ENCODE peak calls at places on chromosomes 11 and 22, in six cellular contexts. One of them, this sample, is unnamed.

GRCh38 chr11:34600339-34601084 is 20.4 kb upstream of the EHF start:
- DNase-seq in heart left ventricle: no peak
- DNase-seq in IMR-90: peak; percentile 8
- DNase-seq in HFF-Myc: no peak
- DNase-seq in activated naive CD8-positive, alpha-beta T cell treated with anti-CD3 and anti-CD28 coated beads, Interleukin-2, amount 50 U/mL, for 16 hours: no peak
- DNase-seq in skeletal muscle cell: no peak
- DNase-seq in this sample: no peak

GRCh38 chr11:1921576-1922141 is 2.2 kb downstream of the TNNT3 start:
- DNase-seq in HFF-Myc: no peak
- DNase-seq in IMR-90: no peak
- DNase-seq in skeletal muscle cell: peak; percentile 78
- DNase-seq in heart left ventricle: peak; percentile 80
- DNase-seq in activated naive CD8-positive, alpha-beta T cell treated with anti-CD3 and anti-CD28 coated beads, Interleukin-2, amount 50 U/mL, for 16 hours: no peak
- DNase-seq in this sample: no peak

GRCh38 chr11:66547662-66548009 is 933 bp downstream of the ACTN3 start:
- DNase-seq in skeletal muscle cell: no peak
- DNase-seq in activated naive CD8-positive, alpha-beta T cell treated with anti-CD3 and anti-CD28 coated beads, Interleukin-2, amount 50 U/mL, for 16 hours: no peak
- DNase-seq in IMR-90: no peak
- DNase-seq in heart left ventricle: no peak
- DNase-seq in HFF-Myc: no peak
- DNase-seq in this sample: no peak

GRCh38 chr11:75203138-75203537 is 37.4 kb upstream of the TPBGL start:
- DNase-seq in activated naive CD8-positive, alpha-beta T cell treated with anti-CD3 and anti-CD28 coated beads, Interleukin-2, amount 50 U/mL, for 16 hours: no peak
- DNase-seq in heart left ventricle: no peak
- DNase-seq in IMR-90: no peak
- DNase-seq in skeletal muscle cell: no peak
- DNase-seq in HFF-Myc: no peak
- DNase-seq in this sample: no peak

GRCh38 chr11:70668204-70669202 is 270.2 kb downstream of the CTTN start:
- DNase-seq in HFF-Myc: no peak
- DNase-seq in heart left ventricle: no peak
- DNase-seq in IMR-90: peak; percentile 38
- DNase-seq in activated naive CD8-positive, alpha-beta T cell treated with anti-CD3 and anti-CD28 coated beads, Interleukin-2, amount 50 U/mL, for 16 hours: no peak
- DNase-seq in skeletal muscle cell: no peak
- DNase-seq in this sample: no peak

GRCh38 chr22:22558071-22558971 is 744 bp downstream of the PRAME start:
- DNase-seq in activated naive CD8-positive, alpha-beta T cell treated with anti-CD3 and anti-CD28 coated beads, Interleukin-2, amount 50 U/mL, for 16 hours: no peak
- DNase-seq in HFF-Myc: no peak
- DNase-seq in heart left ventricle: no peak
- DNase-seq in IMR-90: no peak
- DNase-seq in skeletal muscle cell: no peak
- DNase-seq in this sample: no peak

GRCh38 chr22:36373258-36373579 is 14.5 kb downstream of the MYH9 start:
- DNase-seq in activated naive CD8-positive, alpha-beta T cell treated with anti-CD3 and anti-CD28 coated beads, Interleukin-2, amount 50 U/mL, for 16 hours: no peak
- DNase-seq in IMR-90: peak; percentile 9
- DNase-seq in HFF-Myc: no peak
- DNase-seq in skeletal muscle cell: no peak
- DNase-seq in heart left ventricle: peak; percentile 79
- DNase-seq in this sample: no peak

GRCh38 chr11:12089041-12089440 is 21.3 kb upstream of the MICAL2 start:
- DNase-seq in skeletal muscle cell: no peak
- DNase-seq in heart left ventricle: no peak
- DNase-seq in IMR-90: no peak
- DNase-seq in HFF-Myc: no peak
- DNase-seq in activated naive CD8-positive, alpha-beta T cell treated with anti-CD3 and anti-CD28 coated beads, Interleukin-2, amount 50 U/mL, for 16 hours: no peak
- DNase-seq in this sample: no peak

GRCh38 chr11:124551189-124551588 is 7.7 kb upstream of the OR8B12 start:
- DNase-seq in activated naive CD8-positive, alpha-beta T cell treated with anti-CD3 and anti-CD28 coated beads, Interleukin-2, amount 50 U/mL, for 16 hours: no peak
- DNase-seq in heart left ventricle: no peak
- DNase-seq in HFF-Myc: no peak
- DNase-seq in skeletal muscle cell: no peak
- DNase-seq in IMR-90: no peak
- DNase-seq in this sample: no peak

GRCh38 chr11:66728760-66729385 is at the start of gene SPTBN2:
- DNase-seq in activated naive CD8-positive, alpha-beta T cell treated with anti-CD3 and anti-CD28 coated beads, Interleukin-2, amount 50 U/mL, for 16 hours: no peak
- DNase-seq in skeletal muscle cell: no peak
- DNase-seq in heart left ventricle: no peak
- DNase-seq in IMR-90: no peak
- DNase-seq in HFF-Myc: no peak
- DNase-seq in this sample: no peak

This sample was measured in GM12892.